ENCODE peak calls at places on chromosome 18, in five cellular contexts. J is NCI-H1436 treated with DMSO at 0.1 percent for 48 hours, M is H7, P is HT1080, Z is activated T-cell treated with anti-CD3 and anti-CD28 coated beads for 24 hours. G is an unnamed sample.

GRCh38 chr18:34493566-34494358 is 216.3 kb upstream of the DTNA start:
- DNase-seq in J (no peak), M (peak), P (peak), Z (no peak), G (no peak)

GRCh38 chr18:3753116-3753515 is 303.1 kb downstream of the TGIF1 start:
- DNase-seq in J (no peak), M (no peak), P (no peak), Z (no peak), G (no peak)

GRCh38 chr18:12433829-12434540 is 26.3 kb downstream of the PRELID3A start:
- DNase-seq in J (no peak), M (peak), P (no peak), Z (no peak), G (no peak)

GRCh38 chr18:61891874-61892273 is 933 bp downstream of the RNF152 start:
- DNase-seq in J (no peak), M (no peak), P (no peak), Z (no peak), G (no peak)

GRCh38 chr18:73646772-73647171 is 500.9 kb downstream of the FBXO15 start:
- DNase-seq in J (no peak), M (no peak), P (peak), Z (no peak), G (no peak)

GRCh38 chr18:3593381-3593903 is 143.5 kb downstream of the TGIF1 start:
- DNase-seq in J (no peak), M (no peak), P (peak), Z (no peak), G (no peak)

GRCh38 chr18:2223859-2224258 is 347.4 kb downstream of the METTL4 start:
- DNase-seq in J (no peak), M (peak), P (peak), Z (no peak), G (peak)

GRCh38 chr18:48944634-48945033 is 6.1 kb downstream of the SMAD7 start:
- DNase-seq in J (no peak), M (peak), P (no peak), Z (no peak), G (no peak)

GRCh38 chr18:59582395-59582794 is 114.8 kb downstream of the CCBE1 start:
- DNase-seq in J (no peak), M (no peak), P (no peak), Z (no peak), G (no peak)

GRCh38 chr18:9482790-9483189 is 7.5 kb downstream of the RALBP1 start:
- DNase-seq in J (no peak), M (no peak), P (no peak), Z (no peak), G (peak)

GRCh38 chr18:26909599-26910290 is 44.2 kb upstream of the AQP4 start:
- DNase-seq in J (no peak), M (peak), P (peak), Z (no peak), G (no peak)

G was measured in GF-D8.